ENCODE peak calls at places on chromosomes 5 and 9, in four cellular contexts. J, Y, L and Z are unnamed samples.

GRCh38 chr5:81755320-81755719 is 4.4 kb upstream of the SSBP2 start:
- DNase-seq in J (peak; percentile 93), Y (no peak), L (peak; percentile 93), Z (peak; percentile 80)

GRCh38 chr9:4237748-4238511 is 61.9 kb downstream of the GLIS3 start:
- DNase-seq in J (peak; percentile 61), Y (no peak), L (no peak), Z (peak; percentile 87)

GRCh38 chr9:77897292-77897691 is 134.3 kb downstream of the GNAQ start:
- DNase-seq in J (no peak), Y (no peak), L (no peak), Z (peak; percentile 70)

GRCh38 chr5:139862313-139862712 is 66.7 kb downstream of the PSD2 start:
- DNase-seq in J (peak; percentile 57), Y (no peak), L (no peak), Z (no peak)

GRCh38 chr9:23822331-23823169 is 3.5 kb downstream of the ELAVL2 start:
- DNase-seq in J (no peak), Y (no peak), L (no peak), Z (peak; percentile 63)

GRCh38 chr5:176596689-176597416 is 13.1 kb downstream of the GPRIN1 start:
- DNase-seq in J (no peak), Y (no peak), L (no peak), Z (peak; percentile 90)

GRCh38 chr5:180097163-180097894 is 25.8 kb upstream of the RNF130 start:
- DNase-seq in J (no peak), Y (no peak), L (no peak), Z (peak; percentile 51)

GRCh38 chr9:71678999-71679398 is 89.3 kb downstream of the CEMIP2 start:
- DNase-seq in J (no peak), Y (no peak), L (peak; percentile 45), Z (no peak)

GRCh38 chr5:145889611-145890010 is 16.8 kb upstream of the GRXCR2 start:
- DNase-seq in J (no peak), Y (no peak), L (no peak), Z (no peak)

GRCh38 chr5:145887217-145887616 is 14.4 kb upstream of the GRXCR2 start:
- DNase-seq in J (no peak), Y (no peak), L (no peak), Z (no peak)

GRCh38 chr5:145887976-145888574 is 15.3 kb upstream of the GRXCR2 start:
- DNase-seq in J (peak; percentile 37), Y (peak; percentile 77), L (peak; percentile 55), Z (peak; percentile 88)
- TF ChIP-seq CTCF in J (peak; percentile 80), Y (peak; percentile 83), L (peak; percentile 80), Z (peak; percentile 89)

GRCh38 chr9:27276182-27277030 is 20.5 kb downstream of the EQTN start:
- DNase-seq in J (peak; percentile 32), Y (peak; percentile 18), L (peak; percentile 36), Z (no peak)
- TF ChIP-seq CTCF in J (peak; percentile 76), Y (peak; percentile 37), L (peak; percentile 77), Z (peak; percentile 89)

GRCh38 chr9:114662081-114662989 is 4.7 kb upstream of the TEX53 start:
- DNase-seq in J (no peak), Y (peak; percentile 80), L (no peak), Z (peak; percentile 92)
- TF ChIP-seq CTCF in J (peak; percentile 84), Y (peak; percentile 92), L (peak; percentile 96), Z (peak; percentile 86)

GRCh38 chr9:91192785-91193657 is 168.7 kb downstream of the AUH start:
- DNase-seq in J (peak; percentile 99), Y (peak; percentile 69), L (peak; percentile 94), Z (peak; percentile 83)
- TF ChIP-seq CTCF in J (no peak), Y (peak; percentile 44), L (peak; percentile 26), Z (peak; percentile 61)

DNA sequence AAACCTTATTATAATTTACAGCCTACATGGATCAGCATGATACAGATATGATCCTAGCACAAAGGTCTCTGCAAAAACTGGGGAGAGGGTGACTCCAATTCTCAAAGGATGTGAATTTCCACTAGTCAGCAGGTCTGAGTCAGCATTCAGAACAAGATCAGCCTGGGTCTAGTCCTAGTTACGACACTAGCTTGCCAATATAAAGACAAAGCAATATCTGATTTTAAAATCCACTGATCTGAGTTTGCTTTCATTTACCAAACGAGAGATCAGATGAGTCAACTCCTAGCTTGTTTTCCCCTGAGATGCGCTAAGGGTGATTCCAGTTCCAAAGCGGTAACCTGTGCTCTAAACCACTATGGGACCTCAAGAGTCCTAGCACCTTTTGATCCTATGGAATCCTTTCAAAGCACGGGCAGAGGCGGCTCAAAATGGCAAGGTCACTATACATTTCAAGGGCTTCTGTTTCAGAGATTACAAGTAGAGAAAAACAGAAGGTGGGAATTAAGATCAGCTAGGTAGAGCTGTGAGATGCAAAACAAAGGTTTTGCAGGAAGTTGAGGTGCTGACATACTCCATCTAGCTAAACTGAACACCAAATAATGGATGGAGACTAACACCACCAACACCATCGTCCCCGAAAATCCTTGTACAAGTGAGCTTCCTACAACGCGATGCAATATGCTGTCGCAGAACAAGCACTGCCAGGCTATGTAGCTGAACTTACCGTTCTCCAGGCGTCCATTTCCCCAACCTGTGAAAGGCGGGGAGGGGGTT is 935 bp downstream of the SLC25A51 start:
- DNase-seq in J (peak; percentile 39), Y (no peak), L (no peak), Z (no peak)
- TF ChIP-seq CTCF in J (no peak), Y (no peak), L (no peak), Z (no peak)

DNA sequence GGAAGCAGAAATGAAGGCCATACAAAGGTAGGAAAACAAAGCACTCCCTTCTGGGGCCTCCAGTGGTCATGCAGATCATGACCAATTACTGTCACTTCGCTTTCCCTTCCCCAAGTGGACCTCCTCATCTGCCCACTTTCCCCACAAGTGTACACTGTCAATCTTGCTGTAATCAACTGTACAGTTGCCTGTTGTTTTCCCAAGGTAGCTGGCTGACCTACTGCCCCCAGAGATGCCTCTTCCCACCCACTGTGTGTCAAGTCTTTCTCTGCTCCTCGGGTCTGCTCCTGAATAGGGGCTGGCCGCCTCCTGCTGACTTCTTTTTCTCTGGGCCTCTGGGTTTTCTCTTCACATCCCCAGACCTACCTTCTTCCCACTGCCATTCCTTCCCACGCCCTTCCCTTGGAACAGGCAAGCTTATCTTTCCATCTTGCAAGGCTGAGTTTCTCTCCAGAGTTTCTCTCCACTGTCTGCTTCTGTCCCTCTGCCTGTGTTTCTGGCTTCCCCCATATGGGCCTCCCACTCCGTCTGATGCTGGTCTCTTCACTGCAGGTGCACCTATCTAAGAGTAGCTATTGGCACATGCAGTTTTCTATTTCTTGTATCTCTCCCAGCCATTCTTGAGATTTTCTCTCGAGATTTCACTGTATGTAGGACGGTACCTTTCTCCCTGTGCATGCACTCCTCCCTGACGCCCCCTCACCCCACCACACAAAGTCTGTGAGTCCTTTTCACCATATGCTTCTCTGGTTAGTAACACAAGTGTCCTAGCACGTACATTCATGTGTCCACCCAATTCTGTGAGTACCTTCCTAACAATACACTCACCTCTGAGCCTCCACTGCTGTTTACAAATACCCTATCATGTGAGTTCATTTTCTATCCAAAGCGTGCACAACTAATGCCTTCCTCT is 2.3 kb downstream of the ELL2 start:
- DNase-seq in J (peak; percentile 32), Y (no peak), L (no peak), Z (peak; percentile 78)
- TF ChIP-seq CTCF in J (no peak), Y (no peak), L (no peak), Z (peak; percentile 29)

DNA sequence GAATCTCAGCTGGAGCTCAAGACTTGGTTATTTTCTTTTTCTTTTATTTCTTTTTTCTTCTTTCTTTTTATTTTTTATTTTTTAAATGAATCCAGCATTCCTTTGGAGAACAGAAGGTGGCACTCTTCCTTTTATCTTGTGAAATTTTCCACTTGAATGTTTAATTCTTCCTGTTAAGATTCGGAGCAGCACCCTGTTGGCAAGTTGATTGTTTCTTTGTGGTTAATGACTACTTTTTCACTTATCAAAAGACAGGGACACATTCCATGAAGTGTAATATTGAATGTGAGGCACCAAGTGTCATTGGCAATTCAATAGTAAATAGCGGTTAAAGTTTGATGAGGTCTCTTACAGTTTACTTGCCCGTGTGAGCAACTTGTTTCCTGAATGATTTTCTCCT is 240.5 kb upstream of the CHD1 start:
- DNase-seq in J (peak; percentile 25), Y (no peak), L (no peak), Z (no peak)
- TF ChIP-seq CTCF in J (peak; percentile 42), Y (peak; percentile 6), L (peak; percentile 58), Z (peak; percentile 70)

DNA sequence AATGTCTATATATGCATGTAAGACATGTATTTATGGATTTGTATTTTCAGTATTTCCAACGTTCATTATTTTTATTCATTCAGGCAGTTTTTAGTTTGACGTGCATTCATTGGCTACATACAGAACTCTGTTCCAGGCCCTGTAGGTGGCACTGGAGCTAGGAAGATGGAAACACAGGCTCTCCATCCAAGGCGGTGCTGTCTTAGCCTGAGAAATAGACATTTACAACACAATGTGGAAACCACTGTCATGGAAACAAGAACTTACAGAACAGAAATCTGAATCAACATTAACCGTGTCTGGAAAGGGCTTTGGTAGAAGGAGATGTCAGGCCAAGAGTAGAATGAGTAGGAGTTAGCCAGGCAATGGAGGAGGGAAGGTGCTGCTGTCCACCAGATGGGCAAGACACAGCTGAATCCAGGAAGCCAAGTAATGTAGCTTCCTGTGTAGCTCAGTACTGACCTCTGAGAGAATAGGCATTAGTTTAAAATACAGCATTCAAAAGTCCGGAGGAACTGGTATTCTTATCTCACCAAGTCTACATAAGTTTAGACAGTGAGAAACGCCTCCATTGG is 388.7 kb upstream of the CDH6 start:
- DNase-seq in J (peak; percentile 46), Y (peak; percentile 45), L (no peak), Z (peak; percentile 43)
- TF ChIP-seq CTCF in J (no peak), Y (peak; percentile 42), L (no peak), Z (peak; percentile 66)

DNA sequence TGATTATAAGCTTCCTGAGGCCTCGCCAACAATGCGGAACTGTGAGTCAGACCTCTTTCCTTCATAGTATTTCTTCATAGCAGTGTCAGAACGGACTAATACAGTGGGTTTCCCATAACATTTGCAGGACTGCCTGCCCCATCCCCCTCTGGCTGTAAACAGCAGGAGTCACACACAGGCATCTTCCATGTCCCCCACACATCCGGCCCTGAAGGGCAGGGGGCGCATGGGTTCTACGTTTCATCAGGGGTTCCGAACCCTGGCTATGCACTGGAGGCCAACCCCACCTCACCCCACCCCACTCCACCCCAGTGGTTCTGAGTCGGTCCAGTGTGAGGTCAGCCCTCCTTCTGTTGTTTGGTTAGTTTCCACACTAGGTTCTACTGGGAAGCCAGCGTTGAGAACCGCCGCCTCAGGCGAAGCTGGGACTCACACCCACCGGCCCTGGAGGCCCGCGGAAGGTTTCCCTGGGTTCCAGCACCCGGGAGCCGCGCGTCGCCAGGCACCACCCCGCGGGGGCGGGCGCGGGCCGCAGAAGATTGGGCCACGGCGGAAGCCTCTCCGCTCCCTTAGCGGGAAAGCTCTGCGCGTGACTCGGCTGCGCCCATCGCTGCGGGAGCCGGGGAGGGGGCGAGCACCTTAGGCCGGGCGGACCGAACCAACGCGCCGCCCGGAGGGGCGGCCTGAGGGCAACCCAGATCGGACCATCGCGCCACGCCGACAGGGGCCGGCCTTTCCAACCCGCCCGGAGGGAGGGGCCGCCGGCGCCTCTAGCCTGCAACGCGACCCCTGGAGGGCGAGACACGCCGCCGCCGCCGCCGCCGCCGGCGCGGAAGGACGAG is at the start of gene RUSC2:
- DNase-seq in J (peak; percentile 85), Y (peak; percentile 92), L (peak; percentile 64), Z (peak; percentile 97)
- TF ChIP-seq CTCF in J (peak; percentile 6), Y (peak; percentile 48), L (peak; percentile 39), Z (peak; percentile 69)